ENCODE peak calls at places on chromosomes 2 and 18, in five cellular contexts. H is amniotic stem cell, I is NCI-H82, L is SW 1271, D is AG04449. P is an unnamed sample.

GRCh38 chr2:238702691-238703415 is 145.0 kb upstream of the TWIST2 start:
- DNase-seq in I (no peak), H (no peak), L (no peak), D (no peak), P (no peak)

GRCh38 chr18:45920367-45920766 is 46.8 kb downstream of the EPG5 start:
- DNase-seq in L (peak; percentile 36), I (no peak), H (no peak), D (peak; percentile 14), P (no peak)

GRCh38 chr18:30748541-30748940 is 294.0 kb downstream of the DSC3 start:
- DNase-seq in H (no peak), I (no peak), D (no peak), L (no peak), P (no peak)

GRCh38 chr2:118084483-118085089 is 3.7 kb upstream of the INSIG2 start:
- DNase-seq in H (no peak), D (no peak), I (no peak), L (no peak), P (no peak)

GRCh38 chr2:18527822-18528221 is 32.6 kb downstream of the RDH14 start:
- DNase-seq in H (no peak), I (no peak), D (no peak), L (no peak), P (no peak)

GRCh38 chr2:64975232-64975791 is 13.9 kb upstream of the SLC1A4 start:
- DNase-seq in I (no peak), L (peak; percentile 85), D (peak; percentile 74), H (peak; percentile 31), P (peak; percentile 95)

GRCh38 chr2:165161510-165161909 is 42.3 kb downstream of the SCN3A start:
- DNase-seq in L (no peak), H (no peak), I (no peak), D (peak; percentile 33), P (no peak)

GRCh38 chr2:3257166-3257565 is 120.5 kb downstream of the EIPR1 start:
- DNase-seq in I (no peak), D (no peak), H (no peak), L (no peak), P (peak; percentile 70)

GRCh38 chr18:80143876-80144275 is 34.8 kb downstream of the ADNP2 start:
- DNase-seq in D (no peak), H (no peak), L (no peak), I (no peak), P (no peak)

GRCh38 chr2:119088416-119088815 is 70.1 kb downstream of the C1QL2 start:
- DNase-seq in H (no peak), L (no peak), I (no peak), D (no peak), P (no peak)

GRCh38 chr18:55275042-55275897 is 312.7 kb downstream of the TCF4 start:
- DNase-seq in L (peak; percentile 18), D (no peak), H (peak; percentile 80), I (peak; percentile 22), P (peak; percentile 40)

GRCh38 chr2:11387831-11388230 is 43.4 kb upstream of the ROCK2 start:
- DNase-seq in D (no peak), H (no peak), I (no peak), L (no peak), P (no peak)

GRCh38 chr18:13216092-13216582 is 2.4 kb upstream of the LDLRAD4 start:
- DNase-seq in D (peak; percentile 19), H (peak; percentile 31), I (peak; percentile 73), L (peak; percentile 33), P (peak; percentile 79)

GRCh38 chr18:9619545-9619944 is 5.2 kb upstream of the PPP4R1 start:
- DNase-seq in L (no peak), I (no peak), H (no peak), D (no peak), P (no peak)